ENCODE peak calls at places on chromosomes 1 and 21, in nine cellular contexts. I, O, Q, T, M, S, U, Y and P are unnamed samples. For H3K36me3, the result is how much of the 10 kb centered on the place peaks cover.

GRCh38 chr21:42187976-42188653 is 30.8 kb upstream of the ABCG1 start:
- DNase-seq in U (no peak), I (peak), O (no peak), Y (no peak), M (peak), Q (peak), T (no peak), S (peak), P (peak)

GRCh38 chr1:226814751-226815496 is 55.5 kb upstream of the PSEN2 start:
- DNase-seq in I (peak), Y (no peak), T (peak), S (peak), O (no peak), M (peak), Q (peak), U (peak), P (no peak)

GRCh38 chr21:42572906-42573495 is 59.3 kb downstream of the SLC37A1 start:
- DNase-seq in I (peak), T (no peak), U (peak), S (no peak), M (peak), Y (no peak), Q (peak), O (no peak), P (no peak)

GRCh38 chr1:150799104-150799503 is 9.0 kb downstream of the CTSK start:
- DNase-seq in Y (no peak), M (no peak), T (no peak), O (no peak), Q (no peak), U (no peak), S (no peak), I (no peak), P (no peak)

GRCh38 chr1:205355054-205355453 is 1.7 kb downstream of the KLHDC8A start:
- DNase-seq in I (peak), S (no peak), O (no peak), U (no peak), Y (no peak), M (no peak), T (peak), Q (peak), P (no peak)

GRCh38 chr1:198912046-198912445 is 273.2 kb downstream of the PTPRC start:
- DNase-seq in M (no peak), Y (no peak), U (no peak), I (no peak), O (no peak), S (no peak), T (no peak), Q (no peak), P (no peak)

GRCh38 chr1:212669102-212669501 is 30.5 kb downstream of the BATF3 start:
- DNase-seq in U (no peak), T (no peak), I (no peak), M (no peak), S (no peak), Q (no peak), Y (peak), O (peak), P (no peak)

GRCh38 chr1:45769261-45769932 is 18.9 kb upstream of the IPP start:
- DNase-seq in Q (no peak), M (no peak), I (no peak), U (no peak), Y (no peak), O (peak), S (no peak), T (no peak), P (no peak)

GRCh38 chr1:19190468-19190867 is 19.6 kb downstream of the UBR4 start:
- DNase-seq in M (no peak), Q (no peak), I (no peak), U (no peak), Y (no peak), S (no peak), O (no peak), T (no peak), P (no peak)

GRCh38 chr1:19010995-19011696 is 54.7 kb upstream of the IFFO2 start:
- DNase-seq in U (peak), M (peak), I (peak), O (peak), S (peak), Q (peak), Y (peak), T (peak), P (peak)

GRCh38 chr1:94026869-94027388 is 94.0 kb downstream of the ABCA4 start:
- DNase-seq in S (no peak), O (no peak), U (no peak), M (no peak), Q (no peak), I (no peak), T (no peak), Y (no peak), P (no peak)

GRCh38 chr1:39576016-39576657 is 453 bp downstream of the PABPC4 start:
- DNase-seq in M (no peak), S (no peak), Y (no peak), O (no peak), T (peak), Q (peak), U (no peak), I (peak), P (no peak)

GRCh38 chr1:110210604-110211502 is 739 bp downstream of the KCNC4 start:
- DNase-seq in T (peak), Y (no peak), O (peak), I (peak), M (peak), S (no peak), Q (peak), U (peak), P (no peak)

GRCh38 chr1:116219651-116220434 is 108.6 kb downstream of the MAB21L3 start:
- DNase-seq in Q (no peak), I (no peak), S (no peak), U (no peak), Y (no peak), O (no peak), T (no peak), M (no peak), P (no peak)

GRCh38 chr1:222097646-222098045 is 355.8 kb upstream of the DUSP10 start:
- DNase-seq in S (peak), Q (no peak), T (no peak), O (no peak), Y (no peak), U (no peak), I (no peak), M (no peak), P (no peak)

GRCh38 chr1:156444407-156445001 is 56.1 kb downstream of the MEF2D start:
- DNase-seq in Y (peak), O (peak), Q (no peak), T (no peak), S (no peak), I (no peak), U (no peak), M (no peak), P (no peak)

GRCh38 chr1:24743404-24744211 is 1.6 kb upstream of the CLIC4 start:
- DNase-seq in Q (no peak), U (peak), Y (no peak), O (peak), T (no peak), M (no peak), S (no peak), I (peak), P (no peak)

GRCh38 chr1:61975621-61976020 is 219.0 kb upstream of the L1TD1 start:
- DNase-seq in Q (no peak), U (no peak), T (no peak), Y (no peak), O (no peak), S (no peak), I (no peak), M (no peak), P (no peak)

GRCh38 chr1:110185181-110185580 is 24.9 kb upstream of the KCNC4 start:
- DNase-seq in I (no peak), T (no peak), U (no peak), Q (no peak), O (no peak), M (no peak), S (no peak), Y (no peak), P (no peak)

GRCh38 chr1:228544021-228544850 is 57.1 kb downstream of the RNF187 start:
- DNase-seq in M (no peak), Q (peak), Y (no peak), O (no peak), U (peak), T (no peak), I (no peak), S (no peak), P (no peak)

GRCh38 chr1:165927169-165927568 is 99.8 kb downstream of the UCK2 start:
- DNase-seq in Q (no peak), U (no peak), T (no peak), Y (no peak), M (no peak), S (no peak), I (no peak), O (no peak), P (no peak)

GRCh38 chr1:6183520-6183989 is 3.4 kb upstream of the CHD5 start:
- DNase-seq in U (no peak), Y (no peak), M (no peak), Q (no peak), I (no peak), S (no peak), T (no peak), O (peak), P (no peak)

GRCh38 chr1:12462586-12462985 is 155.4 kb downstream of the DHRS3 start:
- DNase-seq in S (no peak), T (no peak), Q (no peak), M (no peak), U (no peak), O (no peak), Y (no peak), I (no peak), P (no peak)

GRCh38 chr21:35882791-35883240 is 177.5 kb downstream of the SETD4 start:
- DNase-seq in Y (peak), Q (no peak), T (no peak), O (no peak), M (no peak), S (no peak), U (no peak), I (no peak), P (peak)
- TF ChIP-seq EP300 in Y (no peak), Q (no peak), T (no peak), O (no peak), M (no peak), S (no peak), U (no peak), I (no peak), P (peak)

GRCh38 chr1:31004231-31004621 is 61.3 kb downstream of the PUM1 start:
- DNase-seq in M (no peak), T (no peak), Y (no peak), O (no peak), Q (no peak), U (no peak), S (no peak), I (no peak), P (no peak)

GRCh38 chr1:31006760-31007159 is 58.8 kb downstream of the PUM1 start:
- DNase-seq in O (no peak), U (no peak), T (no peak), S (no peak), Y (no peak), Q (no peak), I (no peak), M (no peak), P (no peak)

GRCh38 chr1:31007462-31007991 is 58.0 kb downstream of the PUM1 start:
- DNase-seq in S (no peak), U (no peak), Q (no peak), Y (no peak), M (no peak), T (no peak), I (no peak), O (no peak), P (no peak)

GRCh38 chr1:31005198-31005597 is 60.3 kb downstream of the PUM1 start:
- DNase-seq in M (no peak), I (no peak), T (no peak), S (no peak), O (no peak), Y (no peak), Q (no peak), U (no peak), P (no peak)

GRCh38 chr1:31005617-31006166 is 59.8 kb downstream of the PUM1 start:
- DNase-seq in M (no peak), T (no peak), Q (no peak), Y (no peak), U (no peak), S (no peak), I (no peak), O (no peak), P (no peak)
- H3K36me3 ChIP-seq in M (under half), T (under half), Q (under half), Y (under half), U (under half), S (under half), I (under half), O (half or more), P (under half)

DNA sequence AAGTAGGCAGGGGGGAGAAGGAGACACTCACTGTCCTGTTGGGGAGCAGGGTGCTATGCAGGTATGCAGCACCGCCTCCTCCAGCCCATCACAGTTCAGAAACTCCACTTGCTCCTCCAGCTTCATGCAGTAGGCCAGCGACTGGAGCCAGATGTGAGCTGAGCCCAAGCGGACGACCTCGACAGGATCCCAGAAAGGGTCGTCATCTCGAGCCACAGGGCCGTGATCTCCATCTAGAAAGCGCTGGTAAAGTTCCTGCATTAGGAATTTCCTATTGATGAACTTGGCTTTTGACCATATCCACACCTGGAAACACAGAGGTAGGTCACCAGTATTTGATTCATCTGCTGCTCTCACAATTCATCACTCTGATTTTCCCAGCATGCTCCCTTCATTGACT is 56.1 kb downstream of the SCCPDH start:
- DNase-seq in Y (no peak), O (no peak), M (no peak), S (no peak), U (peak), I (no peak), T (no peak), Q (no peak), P (no peak)
- TF ChIP-seq EP300 in Y (no peak), O (no peak), M (no peak), S (no peak), U (no peak), I (no peak), T (no peak), Q (no peak), P (no peak)

GRCh38 chr1:71074681-71075080 is 6.2 kb downstream of the ZRANB2 start:
- DNase-seq in M (no peak), O (no peak), Q (no peak), U (no peak), I (no peak), S (no peak), T (no peak), Y (no peak), P (no peak)
- H3K36me3 ChIP-seq in M (half or more), O (half or more), Q (half or more), U (half or more), I (half or more), S (half or more), T (under half), Y (under half), P (under half)

GRCh38 chr1:170537798-170538503 is 6.0 kb downstream of the GORAB start:
- DNase-seq in S (no peak), I (no peak), O (no peak), U (no peak), M (no peak), T (no peak), Q (no peak), Y (peak), P (no peak)
- TF ChIP-seq EP300 in S (no peak), I (no peak), O (no peak), U (no peak), M (no peak), T (no peak), Q (no peak), Y (no peak), P (no peak)

GRCh38 chr1:106534612-106535011 is 521.9 kb upstream of the PRMT6 start:
- DNase-seq in Y (no peak), T (no peak), I (no peak), Q (no peak), O (no peak), S (no peak), M (no peak), U (no peak), P (no peak)
- H3K36me3 ChIP-seq in Y (under half), T (under half), I (under half), Q (under half), O (under half), S (under half), M (under half), U (under half), P (under half)

GRCh38 chr1:235553063-235553675 is 48.9 kb upstream of the B3GALNT2 start:
- DNase-seq in M (no peak), Y (no peak), U (no peak), O (no peak), T (no peak), I (no peak), S (no peak), Q (no peak), P (no peak)
- TF ChIP-seq EP300 in M (no peak), Y (no peak), U (no peak), O (no peak), T (no peak), I (no peak), S (no peak), Q (no peak), P (no peak)

GRCh38 chr1:11114966-11115365 is 15.3 kb upstream of the EXOSC10 start:
- DNase-seq in S (no peak), I (no peak), Y (no peak), U (no peak), T (no peak), M (no peak), O (no peak), Q (no peak), P (no peak)

GRCh38 chr1:11116318-11116717 is 16.6 kb upstream of the EXOSC10 start:
- DNase-seq in Y (no peak), M (no peak), S (no peak), T (no peak), U (no peak), O (no peak), I (no peak), Q (no peak), P (no peak)
- H3K36me3 ChIP-seq in Y (under half), M (half or more), S (half or more), T (under half), U (half or more), O (half or more), I (half or more), Q (half or more), P (half or more)